ENCODE peak calls at places on chromosomes 16 and 17, in eight cellular contexts. One of them, this sample, is unnamed.

GRCh38 chr16:25213709-25214416 is 2.9 kb upstream of the AQP8 start:
- DNase-seq in uterus: no peak
- DNase-seq in IMR-90: no peak
- DNase-seq in Peyer's patch: no peak
- DNase-seq in BJ: no peak
- DNase-seq in ovary: no peak
- DNase-seq in CD8-positive, alpha-beta T cell: no peak
- DNase-seq in heart right ventricle: no peak
- DNase-seq in this sample: no peak

GRCh38 chr16:65531475-65531874 is 409.6 kb upstream of the CDH11 start:
- DNase-seq in uterus: no peak
- DNase-seq in IMR-90: peak; percentile 10
- DNase-seq in Peyer's patch: no peak
- DNase-seq in BJ: no peak
- DNase-seq in ovary: no peak
- DNase-seq in CD8-positive, alpha-beta T cell: no peak
- DNase-seq in heart right ventricle: no peak
- DNase-seq in this sample: no peak

GRCh38 chr17:56661906-56662305 is 68.4 kb downstream of the NOG start:
- DNase-seq in uterus: no peak
- DNase-seq in IMR-90: no peak
- DNase-seq in Peyer's patch: no peak
- DNase-seq in BJ: no peak
- DNase-seq in ovary: no peak
- DNase-seq in CD8-positive, alpha-beta T cell: no peak
- DNase-seq in heart right ventricle: no peak
- DNase-seq in this sample: no peak

GRCh38 chr16:88810868-88811599 is 694 bp downstream of the APRT start:
- DNase-seq in uterus: peak; percentile 71
- DNase-seq in IMR-90: peak; percentile 69
- DNase-seq in Peyer's patch: peak; percentile 86
- DNase-seq in BJ: no peak
- DNase-seq in ovary: peak; percentile 86
- DNase-seq in CD8-positive, alpha-beta T cell: peak; percentile 80
- DNase-seq in heart right ventricle: peak; percentile 80
- DNase-seq in this sample: peak; percentile 83

GRCh38 chr16:3578610-3579551 is 1.7 kb upstream of the NLRC3 start:
- DNase-seq in uterus: no peak
- DNase-seq in IMR-90: no peak
- DNase-seq in Peyer's patch: no peak
- DNase-seq in BJ: no peak
- DNase-seq in ovary: no peak
- DNase-seq in CD8-positive, alpha-beta T cell: peak; percentile 81
- DNase-seq in heart right ventricle: no peak
- DNase-seq in this sample: no peak

GRCh38 chr16:52563767-52564611 is 17.0 kb upstream of the TOX3 start:
- DNase-seq in uterus: no peak
- DNase-seq in IMR-90: no peak
- DNase-seq in Peyer's patch: no peak
- DNase-seq in BJ: no peak
- DNase-seq in ovary: no peak
- DNase-seq in CD8-positive, alpha-beta T cell: no peak
- DNase-seq in heart right ventricle: no peak
- DNase-seq in this sample: no peak

GRCh38 chr16:26985100-26986065 is 81.3 kb upstream of the C16orf82 start:
- DNase-seq in uterus: no peak
- DNase-seq in IMR-90: no peak
- DNase-seq in Peyer's patch: no peak
- DNase-seq in BJ: no peak
- DNase-seq in ovary: no peak
- DNase-seq in CD8-positive, alpha-beta T cell: no peak
- DNase-seq in heart right ventricle: no peak
- DNase-seq in this sample: no peak

GRCh38 chr17:54899721-54900456 is 763 bp upstream of the TOM1L1 start:
- DNase-seq in uterus: no peak
- DNase-seq in IMR-90: peak; percentile 4
- DNase-seq in Peyer's patch: no peak
- DNase-seq in BJ: no peak
- DNase-seq in ovary: no peak
- DNase-seq in CD8-positive, alpha-beta T cell: no peak
- DNase-seq in heart right ventricle: no peak
- DNase-seq in this sample: no peak

GRCh38 chr17:50397111-50397918 is at the start of gene LRRC59:
- DNase-seq in uterus: peak; percentile 85
- DNase-seq in IMR-90: peak; percentile 82
- DNase-seq in Peyer's patch: peak; percentile 94
- DNase-seq in BJ: peak; percentile 24
- DNase-seq in ovary: peak; percentile 86
- DNase-seq in CD8-positive, alpha-beta T cell: peak; percentile 97
- DNase-seq in heart right ventricle: peak; percentile 92
- DNase-seq in this sample: peak; percentile 99

GRCh38 chr16:4550587-4550986 is 5.6 kb upstream of the C16orf96 start:
- DNase-seq in uterus: no peak
- DNase-seq in IMR-90: no peak
- DNase-seq in Peyer's patch: no peak
- DNase-seq in BJ: no peak
- DNase-seq in ovary: no peak
- DNase-seq in CD8-positive, alpha-beta T cell: no peak
- DNase-seq in heart right ventricle: no peak
- DNase-seq in this sample: no peak

GRCh38 chr17:39534768-39535405 is 72.8 kb downstream of the NEUROD2 start:
- DNase-seq in uterus: no peak
- DNase-seq in IMR-90: no peak
- DNase-seq in Peyer's patch: no peak
- DNase-seq in BJ: no peak
- DNase-seq in ovary: no peak
- DNase-seq in CD8-positive, alpha-beta T cell: no peak
- DNase-seq in heart right ventricle: no peak
- DNase-seq in this sample: no peak

GRCh38 chr17:21689604-21690003 is 2.7 kb upstream of the KCNJ18 start:
- DNase-seq in uterus: peak; percentile 84
- DNase-seq in IMR-90: peak; percentile 72
- DNase-seq in Peyer's patch: no peak
- DNase-seq in BJ: peak; percentile 70
- DNase-seq in ovary: peak; percentile 47
- DNase-seq in CD8-positive, alpha-beta T cell: no peak
- DNase-seq in heart right ventricle: no peak
- DNase-seq in this sample: peak; percentile 75

GRCh38 chr17:17822189-17822978 is 14.4 kb downstream of the SREBF1 start:
- DNase-seq in uterus: peak; percentile 60
- DNase-seq in IMR-90: peak; percentile 87
- DNase-seq in Peyer's patch: no peak
- DNase-seq in BJ: peak; percentile 49
- DNase-seq in ovary: peak; percentile 69
- DNase-seq in CD8-positive, alpha-beta T cell: no peak
- DNase-seq in heart right ventricle: peak; percentile 74
- DNase-seq in this sample: peak; percentile 81

GRCh38 chr17:35404360-35404759 is 27.9 kb downstream of the SLFN12 start:
- DNase-seq in uterus: no peak
- DNase-seq in IMR-90: peak; percentile 5
- DNase-seq in Peyer's patch: no peak
- DNase-seq in BJ: no peak
- DNase-seq in ovary: no peak
- DNase-seq in CD8-positive, alpha-beta T cell: no peak
- DNase-seq in heart right ventricle: no peak
- DNase-seq in this sample: no peak

GRCh38 chr17:65307366-65308316 is 170.5 kb downstream of the RGS9 start:
- DNase-seq in uterus: no peak
- DNase-seq in IMR-90: no peak
- DNase-seq in Peyer's patch: no peak
- DNase-seq in BJ: no peak
- DNase-seq in ovary: no peak
- DNase-seq in CD8-positive, alpha-beta T cell: no peak
- DNase-seq in heart right ventricle: no peak
- DNase-seq in this sample: no peak

GRCh38 chr17:82911822-82912221 is 72.0 kb upstream of the ZNF750 start:
- DNase-seq in uterus: no peak
- DNase-seq in IMR-90: no peak
- DNase-seq in Peyer's patch: no peak
- DNase-seq in BJ: no peak
- DNase-seq in ovary: no peak
- DNase-seq in CD8-positive, alpha-beta T cell: no peak
- DNase-seq in heart right ventricle: no peak
- DNase-seq in this sample: peak; percentile 76

GRCh38 chr16:53506254-53506653 is 3.2 kb upstream of the AKTIP start:
- DNase-seq in uterus: no peak
- DNase-seq in IMR-90: no peak
- DNase-seq in Peyer's patch: no peak
- DNase-seq in BJ: no peak
- DNase-seq in ovary: no peak
- DNase-seq in CD8-positive, alpha-beta T cell: no peak
- DNase-seq in heart right ventricle: no peak
- DNase-seq in this sample: no peak

GRCh38 chr17:7207120-7208001 is 12.3 kb downstream of the DLG4 start:
- DNase-seq in uterus: peak; percentile 77
- DNase-seq in IMR-90: peak; percentile 33
- DNase-seq in Peyer's patch: peak; percentile 28
- DNase-seq in BJ: no peak
- DNase-seq in ovary: peak; percentile 70
- DNase-seq in CD8-positive, alpha-beta T cell: no peak
- DNase-seq in heart right ventricle: no peak
- DNase-seq in this sample: peak; percentile 60

GRCh38 chr17:37299257-37299985 is 76.4 kb upstream of the C17orf78 start:
- DNase-seq in uterus: no peak
- DNase-seq in IMR-90: no peak
- DNase-seq in Peyer's patch: no peak
- DNase-seq in BJ: no peak
- DNase-seq in ovary: no peak
- DNase-seq in CD8-positive, alpha-beta T cell: no peak
- DNase-seq in heart right ventricle: no peak
- DNase-seq in this sample: no peak

GRCh38 chr16:69029121-69029520 is 76.3 kb upstream of the HAS3 start:
- DNase-seq in uterus: no peak
- DNase-seq in IMR-90: no peak
- DNase-seq in Peyer's patch: no peak
- DNase-seq in BJ: no peak
- DNase-seq in ovary: no peak
- DNase-seq in CD8-positive, alpha-beta T cell: no peak
- DNase-seq in heart right ventricle: no peak
- DNase-seq in this sample: no peak

GRCh38 chr17:69879576-69879975 is 195.4 kb upstream of the KCNJ16 start:
- DNase-seq in uterus: no peak
- DNase-seq in IMR-90: no peak
- DNase-seq in Peyer's patch: no peak
- DNase-seq in BJ: no peak
- DNase-seq in ovary: no peak
- DNase-seq in CD8-positive, alpha-beta T cell: no peak
- DNase-seq in heart right ventricle: no peak
- DNase-seq in this sample: no peak

GRCh38 chr16:9909072-9909471 is 273.2 kb downstream of the GRIN2A start:
- DNase-seq in uterus: peak; percentile 15
- DNase-seq in IMR-90: no peak
- DNase-seq in Peyer's patch: no peak
- DNase-seq in BJ: no peak
- DNase-seq in ovary: no peak
- DNase-seq in CD8-positive, alpha-beta T cell: no peak
- DNase-seq in heart right ventricle: no peak
- DNase-seq in this sample: no peak

GRCh38 chr17:29619251-29619650 is 3.5 kb downstream of the CORO6 start:
- DNase-seq in uterus: no peak
- DNase-seq in IMR-90: peak; percentile 36
- DNase-seq in Peyer's patch: no peak
- DNase-seq in BJ: no peak
- DNase-seq in ovary: no peak
- DNase-seq in CD8-positive, alpha-beta T cell: no peak
- DNase-seq in heart right ventricle: no peak
- DNase-seq in this sample: peak; percentile 18

GRCh38 chr16:15665107-15665506 is 15.1 kb downstream of the NDE1 start:
- DNase-seq in uterus: no peak
- DNase-seq in IMR-90: no peak
- DNase-seq in Peyer's patch: no peak
- DNase-seq in BJ: no peak
- DNase-seq in ovary: no peak
- DNase-seq in CD8-positive, alpha-beta T cell: no peak
- DNase-seq in heart right ventricle: no peak
- DNase-seq in this sample: no peak
- H3K36me3 ChIP-seq in uterus: no peaks in the 10 kb centered on the region
- H3K36me3 ChIP-seq in IMR-90: peaks cover 34% of the 10 kb centered on the region
- H3K36me3 ChIP-seq in Peyer's patch: peaks cover 51% of the 10 kb centered on the region
- H3K36me3 ChIP-seq in BJ: peaks cover 9% of the 10 kb centered on the region
- H3K36me3 ChIP-seq in ovary: no peaks in the 10 kb centered on the region
- H3K36me3 ChIP-seq in CD8-positive, alpha-beta T cell: peaks cover 38% of the 10 kb centered on the region
- H3K36me3 ChIP-seq in heart right ventricle: peaks cover 37% of the 10 kb centered on the region
- H3K36me3 ChIP-seq in this sample: peaks cover 59% of the 10 kb centered on the region

GRCh38 chr16:31088459-31089183 is at the start of gene PRSS53:
- DNase-seq in uterus: no peak
- DNase-seq in IMR-90: no peak
- DNase-seq in Peyer's patch: no peak
- DNase-seq in BJ: no peak
- DNase-seq in ovary: no peak
- DNase-seq in CD8-positive, alpha-beta T cell: no peak
- DNase-seq in heart right ventricle: no peak
- DNase-seq in this sample: no peak
- H3K36me3 ChIP-seq in uterus: no peaks in the 10 kb centered on the region
- H3K36me3 ChIP-seq in IMR-90: peaks cover 44% of the 10 kb centered on the region
- H3K36me3 ChIP-seq in Peyer's patch: peaks cover 47% of the 10 kb centered on the region
- H3K36me3 ChIP-seq in BJ: peaks cover 17% of the 10 kb centered on the region
- H3K36me3 ChIP-seq in ovary: no peaks in the 10 kb centered on the region
- H3K36me3 ChIP-seq in CD8-positive, alpha-beta T cell: peaks cover 8% of the 10 kb centered on the region
- H3K36me3 ChIP-seq in heart right ventricle: no peaks in the 10 kb centered on the region
- H3K36me3 ChIP-seq in this sample: no peaks in the 10 kb centered on the region

GRCh38 chr16:29993191-29993902 is 2.1 kb downstream of the HIRIP3 start:
- DNase-seq in uterus: no peak
- DNase-seq in IMR-90: no peak
- DNase-seq in Peyer's patch: no peak
- DNase-seq in BJ: no peak
- DNase-seq in ovary: no peak
- DNase-seq in CD8-positive, alpha-beta T cell: no peak
- DNase-seq in heart right ventricle: no peak
- DNase-seq in this sample: no peak

GRCh38 chr16:29991571-29991904 is 3.9 kb downstream of the HIRIP3 start:
- DNase-seq in uterus: no peak
- DNase-seq in IMR-90: no peak
- DNase-seq in Peyer's patch: no peak
- DNase-seq in BJ: no peak
- DNase-seq in ovary: no peak
- DNase-seq in CD8-positive, alpha-beta T cell: no peak
- DNase-seq in heart right ventricle: no peak
- DNase-seq in this sample: no peak

GRCh38 chr16:29990883-29991570 is 4.4 kb downstream of the HIRIP3 start:
- DNase-seq in uterus: no peak
- DNase-seq in IMR-90: no peak
- DNase-seq in Peyer's patch: no peak
- DNase-seq in BJ: no peak
- DNase-seq in ovary: no peak
- DNase-seq in CD8-positive, alpha-beta T cell: no peak
- DNase-seq in heart right ventricle: no peak
- DNase-seq in this sample: no peak

GRCh38 chr16:29993903-29994612 is 1.4 kb downstream of the HIRIP3 start:
- DNase-seq in uterus: no peak
- DNase-seq in IMR-90: no peak
- DNase-seq in Peyer's patch: no peak
- DNase-seq in BJ: no peak
- DNase-seq in ovary: no peak
- DNase-seq in CD8-positive, alpha-beta T cell: no peak
- DNase-seq in heart right ventricle: no peak
- DNase-seq in this sample: no peak

GRCh38 chr16:29992371-29992967 is 2.9 kb downstream of the HIRIP3 start:
- DNase-seq in uterus: no peak
- DNase-seq in IMR-90: peak; percentile 63
- DNase-seq in Peyer's patch: no peak
- DNase-seq in BJ: no peak
- DNase-seq in ovary: no peak
- DNase-seq in CD8-positive, alpha-beta T cell: no peak
- DNase-seq in heart right ventricle: no peak
- DNase-seq in this sample: no peak
- H3K36me3 ChIP-seq in uterus: no peaks in the 10 kb centered on the region
- H3K36me3 ChIP-seq in IMR-90: peaks cover 35% of the 10 kb centered on the region
- H3K36me3 ChIP-seq in Peyer's patch: peaks cover 63% of the 10 kb centered on the region
- H3K36me3 ChIP-seq in BJ: peaks cover 41% of the 10 kb centered on the region
- H3K36me3 ChIP-seq in ovary: no peaks in the 10 kb centered on the region
- H3K36me3 ChIP-seq in CD8-positive, alpha-beta T cell: peaks cover 20% of the 10 kb centered on the region
- H3K36me3 ChIP-seq in heart right ventricle: peaks cover 44% of the 10 kb centered on the region
- H3K36me3 ChIP-seq in this sample: peaks cover 66% of the 10 kb centered on the region

GRCh38 chr16:59907671-59908070 is 1173.6 kb upstream of the GOT2 start:
- DNase-seq in uterus: no peak
- DNase-seq in IMR-90: no peak
- DNase-seq in Peyer's patch: no peak
- DNase-seq in BJ: no peak
- DNase-seq in ovary: no peak
- DNase-seq in CD8-positive, alpha-beta T cell: no peak
- DNase-seq in heart right ventricle: no peak
- DNase-seq in this sample: no peak
- H3K36me3 ChIP-seq in uterus: no peaks in the 10 kb centered on the region
- H3K36me3 ChIP-seq in IMR-90: no peaks in the 10 kb centered on the region
- H3K36me3 ChIP-seq in Peyer's patch: no peaks in the 10 kb centered on the region
- H3K36me3 ChIP-seq in BJ: no peaks in the 10 kb centered on the region
- H3K36me3 ChIP-seq in ovary: no peaks in the 10 kb centered on the region
- H3K36me3 ChIP-seq in CD8-positive, alpha-beta T cell: no peaks in the 10 kb centered on the region
- H3K36me3 ChIP-seq in heart right ventricle: no peaks in the 10 kb centered on the region
- H3K36me3 ChIP-seq in this sample: no peaks in the 10 kb centered on the region

This sample was measured in left lung.